ENCODE peak calls at places on chromosome 22, in six cellular contexts. One of them, this sample, is unnamed.

GRCh38 chr22:30572840-30573593 is 1.4 kb downstream of the GAL3ST1 start:
- DNase-seq in fibroblast of mammary gland: no peak
- DNase-seq in mesothelial cell of epicardium: no peak
- DNase-seq in spleen: no peak
- DNase-seq in OCI-LY7: no peak
- DNase-seq in uterus: no peak
- DNase-seq in this sample: no peak

GRCh38 chr22:22833059-22833458 is 54.6 kb upstream of the IGLL5 start:
- DNase-seq in mesothelial cell of epicardium: no peak
- DNase-seq in fibroblast of mammary gland: no peak
- DNase-seq in spleen: no peak
- DNase-seq in OCI-LY7: no peak
- DNase-seq in uterus: no peak
- DNase-seq in this sample: no peak

GRCh38 chr22:18029686-18030267 is 5.4 kb upstream of the MICAL3 start:
- DNase-seq in spleen: peak
- DNase-seq in OCI-LY7: no peak
- DNase-seq in mesothelial cell of epicardium: no peak
- DNase-seq in uterus: no peak
- DNase-seq in fibroblast of mammary gland: no peak
- DNase-seq in this sample: no peak

GRCh38 chr22:23075525-23076216 is 5.4 kb downstream of the GNAZ start:
- DNase-seq in spleen: peak
- DNase-seq in uterus: no peak
- DNase-seq in OCI-LY7: no peak
- DNase-seq in mesothelial cell of epicardium: no peak
- DNase-seq in fibroblast of mammary gland: no peak
- DNase-seq in this sample: no peak

GRCh38 chr22:44020981-44021380 is 3.1 kb upstream of the PARVB start:
- DNase-seq in spleen: no peak
- DNase-seq in uterus: no peak
- DNase-seq in mesothelial cell of epicardium: no peak
- DNase-seq in fibroblast of mammary gland: peak
- DNase-seq in OCI-LY7: no peak
- DNase-seq in this sample: no peak

GRCh38 chr22:28183078-28183870 is 264.2 kb upstream of the PITPNB start:
- DNase-seq in spleen: no peak
- DNase-seq in OCI-LY7: no peak
- DNase-seq in mesothelial cell of epicardium: no peak
- DNase-seq in uterus: no peak
- DNase-seq in fibroblast of mammary gland: no peak
- DNase-seq in this sample: no peak

GRCh38 chr22:22870577-22871398 is 16.8 kb upstream of the IGLL5 start:
- DNase-seq in mesothelial cell of epicardium: no peak
- DNase-seq in spleen: no peak
- DNase-seq in uterus: no peak
- DNase-seq in OCI-LY7: peak
- DNase-seq in fibroblast of mammary gland: no peak
- DNase-seq in this sample: no peak

GRCh38 chr22:17257578-17257977 is 38.3 kb upstream of the ADA2 start:
- DNase-seq in fibroblast of mammary gland: no peak
- DNase-seq in spleen: no peak
- DNase-seq in OCI-LY7: peak
- DNase-seq in uterus: no peak
- DNase-seq in mesothelial cell of epicardium: no peak
- DNase-seq in this sample: no peak

GRCh38 chr22:43925433-43926348 is 2.1 kb downstream of the PNPLA3 start:
- DNase-seq in fibroblast of mammary gland: no peak
- DNase-seq in uterus: no peak
- DNase-seq in OCI-LY7: no peak
- DNase-seq in spleen: no peak
- DNase-seq in mesothelial cell of epicardium: no peak
- DNase-seq in this sample: peak

GRCh38 chr22:44375451-44375850 is 62.7 kb upstream of the SHISAL1 start:
- DNase-seq in OCI-LY7: no peak
- DNase-seq in uterus: no peak
- DNase-seq in fibroblast of mammary gland: no peak
- DNase-seq in mesothelial cell of epicardium: no peak
- DNase-seq in spleen: no peak
- DNase-seq in this sample: no peak

GRCh38 chr22:22164541-22165272 is 79.9 kb upstream of the VPREB1 start:
- DNase-seq in uterus: no peak
- DNase-seq in OCI-LY7: peak
- DNase-seq in mesothelial cell of epicardium: no peak
- DNase-seq in spleen: no peak
- DNase-seq in fibroblast of mammary gland: no peak
- DNase-seq in this sample: no peak

GRCh38 chr22:47090591-47091240 is 328.3 kb downstream of the TBC1D22A start:
- DNase-seq in OCI-LY7: no peak
- DNase-seq in uterus: no peak
- DNase-seq in mesothelial cell of epicardium: no peak
- DNase-seq in fibroblast of mammary gland: peak
- DNase-seq in spleen: no peak
- DNase-seq in this sample: no peak

GRCh38 chr22:48849963-48850657 is 977.6 kb downstream of the BRD1 start:
- DNase-seq in OCI-LY7: no peak
- DNase-seq in mesothelial cell of epicardium: no peak
- DNase-seq in fibroblast of mammary gland: no peak
- DNase-seq in uterus: no peak
- DNase-seq in spleen: peak
- DNase-seq in this sample: no peak

GRCh38 chr22:25364736-25365241 is 145.3 kb downstream of the CRYBB2 start:
- DNase-seq in spleen: peak
- DNase-seq in OCI-LY7: no peak
- DNase-seq in mesothelial cell of epicardium: no peak
- DNase-seq in fibroblast of mammary gland: no peak
- DNase-seq in uterus: no peak
- DNase-seq in this sample: no peak

GRCh38 chr22:40463017-40463631 is 92.7 kb downstream of the SGSM3 start:
- DNase-seq in mesothelial cell of epicardium: no peak
- DNase-seq in uterus: no peak
- DNase-seq in fibroblast of mammary gland: no peak
- DNase-seq in OCI-LY7: peak
- DNase-seq in spleen: peak
- DNase-seq in this sample: no peak

GRCh38 chr22:45968003-45968650 is 8.8 kb downstream of the WNT7B start:
- DNase-seq in spleen: no peak
- DNase-seq in OCI-LY7: no peak
- DNase-seq in uterus: no peak
- DNase-seq in fibroblast of mammary gland: peak
- DNase-seq in mesothelial cell of epicardium: no peak
- DNase-seq in this sample: no peak

GRCh38 chr22:39251762-39252460 is 7.1 kb upstream of the PDGFB start:
- DNase-seq in uterus: no peak
- DNase-seq in fibroblast of mammary gland: no peak
- DNase-seq in OCI-LY7: no peak
- DNase-seq in mesothelial cell of epicardium: no peak
- DNase-seq in spleen: no peak
- DNase-seq in this sample: no peak

GRCh38 chr22:27886843-27887151 is 32.3 kb downstream of the PITPNB start:
- DNase-seq in uterus: no peak
- DNase-seq in spleen: no peak
- DNase-seq in fibroblast of mammary gland: no peak
- DNase-seq in mesothelial cell of epicardium: no peak
- DNase-seq in OCI-LY7: no peak
- DNase-seq in this sample: no peak

GRCh38 chr22:39215430-39216142 is 29.2 kb downstream of the PDGFB start:
- DNase-seq in mesothelial cell of epicardium: no peak
- DNase-seq in spleen: peak
- DNase-seq in uterus: no peak
- DNase-seq in OCI-LY7: peak
- DNase-seq in fibroblast of mammary gland: no peak
- DNase-seq in this sample: no peak

GRCh38 chr22:40685406-40685805 is 6.1 kb downstream of the MCHR1 start:
- DNase-seq in spleen: no peak
- DNase-seq in OCI-LY7: no peak
- DNase-seq in fibroblast of mammary gland: no peak
- DNase-seq in mesothelial cell of epicardium: no peak
- DNase-seq in uterus: no peak
- DNase-seq in this sample: no peak

GRCh38 chr22:44664149-44664548 is 37.9 kb upstream of the PRR5 start:
- DNase-seq in spleen: peak
- DNase-seq in uterus: no peak
- DNase-seq in fibroblast of mammary gland: no peak
- DNase-seq in mesothelial cell of epicardium: no peak
- DNase-seq in OCI-LY7: no peak
- DNase-seq in this sample: no peak

GRCh38 chr22:41217553-41218157 is 12.5 kb downstream of the L3MBTL2 start:
- DNase-seq in uterus: peak
- DNase-seq in OCI-LY7: peak
- DNase-seq in spleen: no peak
- DNase-seq in fibroblast of mammary gland: peak
- DNase-seq in mesothelial cell of epicardium: no peak
- DNase-seq in this sample: no peak

GRCh38 chr22:21902296-21903087 is 35.0 kb upstream of the MAPK1 start:
- DNase-seq in uterus: no peak
- DNase-seq in spleen: peak
- DNase-seq in mesothelial cell of epicardium: no peak
- DNase-seq in fibroblast of mammary gland: no peak
- DNase-seq in OCI-LY7: no peak
- DNase-seq in this sample: no peak

GRCh38 chr22:23183107-23183698 is 2.9 kb downstream of the BCR start:
- DNase-seq in mesothelial cell of epicardium: no peak
- DNase-seq in spleen: no peak
- DNase-seq in fibroblast of mammary gland: peak
- DNase-seq in uterus: no peak
- DNase-seq in OCI-LY7: peak
- DNase-seq in this sample: no peak

DNA sequence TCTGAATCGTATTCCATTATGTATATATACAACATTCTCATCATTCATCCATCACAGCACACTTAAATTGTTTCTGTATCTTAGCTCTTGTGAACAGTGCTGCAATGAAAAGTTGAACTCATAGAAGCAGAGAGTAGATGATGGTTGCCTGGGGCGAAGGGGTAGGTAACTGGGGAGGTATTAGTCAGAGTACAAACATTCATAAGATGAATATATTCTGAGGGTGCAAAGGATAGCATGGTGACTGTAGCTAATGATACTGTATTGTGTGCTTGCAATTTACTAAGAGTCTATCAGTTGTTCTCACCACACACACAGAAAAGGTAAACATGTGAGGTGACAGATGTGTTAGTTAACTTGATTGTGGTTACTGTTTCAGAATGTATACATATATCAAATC is 12.6 kb upstream of the RFPL2 start:
- DNase-seq in uterus: no peak
- DNase-seq in fibroblast of mammary gland: no peak
- DNase-seq in mesothelial cell of epicardium: no peak
- DNase-seq in OCI-LY7: no peak
- DNase-seq in spleen: no peak
- DNase-seq in this sample: no peak
- TF ChIP-seq CTCF in uterus: no peak
- TF ChIP-seq CTCF in fibroblast of mammary gland: no peak
- TF ChIP-seq CTCF in mesothelial cell of epicardium: no peak
- TF ChIP-seq CTCF in OCI-LY7: no peak
- TF ChIP-seq CTCF in spleen: no peak
- TF ChIP-seq CTCF in this sample: no peak

DNA sequence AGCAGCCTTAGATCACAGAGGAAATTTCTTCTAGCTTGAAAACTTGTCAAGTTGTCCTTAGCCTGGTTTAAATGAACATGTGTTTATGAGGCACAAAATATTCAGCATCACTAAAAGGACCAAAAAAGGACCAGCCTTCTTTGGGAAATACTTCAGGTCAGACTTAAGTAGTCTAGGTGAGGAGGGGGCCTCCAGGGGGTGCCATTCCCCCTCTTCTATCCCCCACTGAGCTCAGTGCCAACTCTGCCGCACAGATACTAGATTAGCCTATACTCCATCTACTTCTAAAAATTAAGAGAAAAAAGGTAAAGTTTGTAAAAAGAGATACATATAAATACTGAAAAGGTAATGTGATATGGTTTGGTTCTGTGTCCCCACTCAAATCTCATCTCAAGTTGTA is 20.6 kb downstream of the CLTCL1 start:
- DNase-seq in uterus: no peak
- DNase-seq in fibroblast of mammary gland: no peak
- DNase-seq in OCI-LY7: no peak
- DNase-seq in spleen: no peak
- DNase-seq in mesothelial cell of epicardium: no peak
- DNase-seq in this sample: no peak
- TF ChIP-seq CTCF in uterus: no peak
- TF ChIP-seq CTCF in fibroblast of mammary gland: no peak
- TF ChIP-seq CTCF in OCI-LY7: peak
- TF ChIP-seq CTCF in spleen: no peak
- TF ChIP-seq CTCF in mesothelial cell of epicardium: no peak
- TF ChIP-seq CTCF in this sample: no peak

DNA sequence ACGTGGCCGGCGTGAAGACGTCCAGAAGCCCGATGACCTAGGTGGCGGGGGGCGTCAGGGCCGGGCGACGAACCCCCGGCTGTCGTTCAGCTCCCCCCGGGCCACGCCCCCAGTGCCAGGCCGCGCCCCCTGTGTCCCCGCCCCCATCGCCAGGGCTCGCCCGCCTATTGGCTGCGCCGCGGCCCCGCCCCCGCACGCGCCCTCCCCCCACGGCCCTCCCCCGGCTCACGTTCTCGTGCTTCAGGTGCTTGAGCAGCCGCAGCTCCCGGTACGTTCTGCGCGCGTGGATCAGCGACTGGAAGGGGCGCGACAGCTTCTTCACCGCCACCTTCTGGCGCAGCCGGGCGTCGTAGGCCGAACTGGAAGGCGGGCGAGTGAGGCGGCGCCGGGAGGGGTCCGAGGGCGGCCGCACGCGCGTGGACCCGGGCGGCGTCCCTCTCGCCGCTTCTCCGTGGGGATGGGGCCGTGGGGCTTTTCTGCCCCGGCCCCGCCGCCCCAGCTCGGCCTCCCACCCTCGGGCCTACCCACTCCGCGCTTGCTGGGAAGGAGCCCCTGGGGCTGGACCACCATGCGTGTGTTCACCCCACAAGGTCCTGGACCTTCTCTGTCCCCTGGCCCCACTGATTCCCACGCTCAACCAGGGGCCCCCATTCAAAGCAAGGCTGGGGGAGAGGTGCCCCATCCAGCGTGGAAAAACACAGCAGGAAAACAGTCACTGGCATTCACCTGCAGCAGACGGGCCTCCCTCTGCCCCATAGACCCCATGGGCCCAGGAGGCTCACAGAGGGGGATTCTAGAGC is 2.4 kb downstream of the MAPK11 start:
- DNase-seq in mesothelial cell of epicardium: no peak
- DNase-seq in fibroblast of mammary gland: peak
- DNase-seq in uterus: peak
- DNase-seq in OCI-LY7: peak
- DNase-seq in spleen: no peak
- DNase-seq in this sample: no peak
- TF ChIP-seq CTCF in mesothelial cell of epicardium: no peak
- TF ChIP-seq CTCF in fibroblast of mammary gland: no peak
- TF ChIP-seq CTCF in uterus: peak
- TF ChIP-seq CTCF in OCI-LY7: peak
- TF ChIP-seq CTCF in spleen: no peak
- TF ChIP-seq CTCF in this sample: no peak

GRCh38 chr22:37634505-37635002 is 4.9 kb upstream of the SH3BP1 start:
- DNase-seq in fibroblast of mammary gland: no peak
- DNase-seq in OCI-LY7: no peak
- DNase-seq in mesothelial cell of epicardium: no peak
- DNase-seq in spleen: peak
- DNase-seq in uterus: no peak
- DNase-seq in this sample: no peak
- TF ChIP-seq CTCF in fibroblast of mammary gland: peak
- TF ChIP-seq CTCF in OCI-LY7: no peak
- TF ChIP-seq CTCF in mesothelial cell of epicardium: no peak
- TF ChIP-seq CTCF in spleen: no peak
- TF ChIP-seq CTCF in uterus: peak
- TF ChIP-seq CTCF in this sample: no peak

GRCh38 chr22:35352214-35353111 is 28.4 kb upstream of the HMOX1 start:
- DNase-seq in OCI-LY7: peak
- DNase-seq in fibroblast of mammary gland: peak
- DNase-seq in spleen: peak
- DNase-seq in mesothelial cell of epicardium: no peak
- DNase-seq in uterus: peak
- DNase-seq in this sample: no peak
- TF ChIP-seq CTCF in OCI-LY7: peak
- TF ChIP-seq CTCF in fibroblast of mammary gland: peak
- TF ChIP-seq CTCF in spleen: no peak
- TF ChIP-seq CTCF in mesothelial cell of epicardium: no peak
- TF ChIP-seq CTCF in uterus: no peak
- TF ChIP-seq CTCF in this sample: peak